ENCODE peak calls at places on chromosome 20, in nine cellular contexts. G is LoVo; K is fibroblast of the aortic adventitia; F is tibial nerve; U is Jurkat, Clone E6-1; V is upper lobe of left lung; B is HEK293T; R is HL-60; Y is DMS153. I is an unnamed sample.

GRCh38 chr20:8709627-8710026 is 359.3 kb upstream of the PLCB4 start:
- DNase-seq in G (no peak), K (peak; percentile 36), F (no peak), U (no peak), V (no peak), B (no peak), R (no peak), Y (no peak), I (no peak)

GRCh38 chr20:3613821-3614440 is 49.3 kb downstream of the GFRA4 start:
- DNase-seq in G (no peak), K (no peak), F (no peak), U (no peak), V (no peak), B (no peak), R (no peak), Y (no peak), I (no peak)

GRCh38 chr20:57268399-57269076 is 2.1 kb upstream of the BMP7 start:
- DNase-seq in G (no peak), K (no peak), F (no peak), U (no peak), V (peak; percentile 36), B (no peak), R (no peak), Y (no peak), I (no peak)

GRCh38 chr20:60559462-60559861 is 601.2 kb downstream of the CDH26 start:
- DNase-seq in G (no peak), K (no peak), F (no peak), U (no peak), V (peak; percentile 27), B (no peak), R (no peak), Y (peak; percentile 61), I (no peak)

GRCh38 chr20:62766716-62767115 is 29.6 kb upstream of the MRGBP start:
- DNase-seq in G (peak; percentile 28), K (no peak), F (no peak), U (no peak), V (no peak), B (no peak), R (no peak), Y (peak; percentile 33), I (no peak)

GRCh38 chr20:57396212-57396611 is 5.0 kb downstream of the RBM38 start:
- DNase-seq in G (no peak), K (no peak), F (no peak), U (no peak), V (no peak), B (no peak), R (no peak), Y (no peak), I (no peak)

GRCh38 chr20:18647777-18648176 is 59.9 kb downstream of the DTD1 start:
- DNase-seq in G (no peak), K (no peak), F (no peak), U (no peak), V (no peak), B (no peak), R (no peak), Y (no peak), I (no peak)

GRCh38 chr20:35515949-35516645 is 13.4 kb downstream of the C20orf173 start:
- DNase-seq in G (peak; percentile 28), K (peak; percentile 79), F (no peak), U (no peak), V (no peak), B (no peak), R (no peak), Y (no peak), I (no peak)

GRCh38 chr20:63248835-63249591 is 5.2 kb downstream of the NKAIN4 start:
- DNase-seq in G (no peak), K (no peak), F (no peak), U (no peak), V (peak; percentile 58), B (no peak), R (no peak), Y (no peak), I (no peak)

GRCh38 chr20:56974499-56975250 is 291.8 kb downstream of the BMP7 start:
- DNase-seq in G (peak; percentile 43), K (no peak), F (no peak), U (peak; percentile 71), V (no peak), B (peak; percentile 60), R (peak; percentile 27), Y (no peak), I (no peak)

GRCh38 chr20:33918662-33919061 is 75.0 kb upstream of the RALY start:
- DNase-seq in G (no peak), K (no peak), F (no peak), U (no peak), V (peak; percentile 24), B (no peak), R (no peak), Y (no peak), I (no peak)

GRCh38 chr20:62203378-62204030 is 16.6 kb downstream of the HRH3 start:
- DNase-seq in G (no peak), K (no peak), F (no peak), U (no peak), V (peak; percentile 44), B (no peak), R (no peak), Y (no peak), I (no peak)

GRCh38 chr20:21228511-21228910 is 74.6 kb upstream of the XRN2 start:
- DNase-seq in G (no peak), K (no peak), F (no peak), U (no peak), V (no peak), B (no peak), R (no peak), Y (no peak), I (no peak)

GRCh38 chr20:32535953-32536823 is 48.9 kb downstream of the NOL4L start:
- DNase-seq in G (peak; percentile 16), K (no peak), F (no peak), U (peak; percentile 89), V (peak; percentile 94), B (peak; percentile 87), R (peak; percentile 35), Y (peak; percentile 78), I (peak; percentile 94)

GRCh38 chr20:35263609-35264223 is 14.2 kb downstream of the MMP24OS start:
- DNase-seq in G (peak; percentile 53), K (no peak), F (no peak), U (no peak), V (peak; percentile 84), B (no peak), R (no peak), Y (no peak), I (no peak)

GRCh38 chr20:50328996-50329898 is 138.6 kb downstream of the CEBPB start:
- DNase-seq in G (no peak), K (no peak), F (no peak), U (no peak), V (no peak), B (no peak), R (no peak), Y (no peak), I (no peak)

GRCh38 chr20:3407426-3408250 is at the start of gene DNAAF9:
- DNase-seq in G (peak; percentile 61), K (peak; percentile 62), F (peak; percentile 57), U (peak; percentile 50), V (peak; percentile 95), B (peak; percentile 90), R (peak; percentile 71), Y (peak; percentile 63), I (peak; percentile 45)

GRCh38 chr20:60250251-60250650 is 292.0 kb downstream of the CDH26 start:
- DNase-seq in G (no peak), K (peak; percentile 11), F (no peak), U (no peak), V (no peak), B (no peak), R (no peak), Y (no peak), I (no peak)

GRCh38 chr20:38130687-38131587 is 34.1 kb downstream of the TGM2 start:
- DNase-seq in G (no peak), K (no peak), F (no peak), U (no peak), V (no peak), B (no peak), R (no peak), Y (no peak), I (no peak)

GRCh38 chr20:22691369-22692118 is 107.2 kb upstream of the FOXA2 start:
- DNase-seq in G (peak; percentile 74), K (peak; percentile 77), F (peak; percentile 62), U (peak; percentile 60), V (peak; percentile 79), B (peak; percentile 80), R (peak; percentile 78), Y (peak; percentile 71), I (peak; percentile 76)

GRCh38 chr20:1417273-1417672 is 24.4 kb upstream of the FKBP1A start:
- DNase-seq in G (no peak), K (no peak), F (no peak), U (no peak), V (no peak), B (no peak), R (no peak), Y (no peak), I (no peak)

GRCh38 chr20:15582146-15582776 is 991.0 kb downstream of the KIF16B start:
- DNase-seq in G (no peak), K (no peak), F (no peak), U (no peak), V (no peak), B (no peak), R (no peak), Y (no peak), I (no peak)

GRCh38 chr20:6044102-6044501 is 9.8 kb downstream of the LRRN4 start:
- DNase-seq in G (no peak), K (no peak), F (no peak), U (no peak), V (no peak), B (no peak), R (no peak), Y (no peak), I (no peak)

GRCh38 chr20:34877002-34877264 is 521 bp downstream of the ACSS2 start:
- DNase-seq in G (no peak), K (peak; percentile 19), F (no peak), U (no peak), V (no peak), B (no peak), R (no peak), Y (no peak), I (no peak)